ENCODE peak calls at places on chromosomes 4 and X, in seven cellular contexts. One of them, this sample, is unnamed.

GRCh38 chrX:50684871-50685270 is 129.1 kb downstream of the SHROOM4 start:
- DNase-seq in astrocyte: no peak
- DNase-seq in cardiac muscle cell: no peak
- DNase-seq in mesendoderm: no peak
- DNase-seq in RWPE1: no peak
- DNase-seq in GM23338: no peak
- DNase-seq in CD8-positive, alpha-beta T cell: no peak
- DNase-seq in this sample: no peak

GRCh38 chrX:155864655-155865054 is 16.5 kb upstream of the VAMP7 start:
- DNase-seq in astrocyte: no peak
- DNase-seq in cardiac muscle cell: no peak
- DNase-seq in mesendoderm: peak; percentile 37
- DNase-seq in RWPE1: peak; percentile 1
- DNase-seq in GM23338: peak; percentile 35
- DNase-seq in CD8-positive, alpha-beta T cell: no peak
- DNase-seq in this sample: no peak

GRCh38 chrX:20252392-20253231 is 14.1 kb downstream of the RPS6KA3 start:
- DNase-seq in astrocyte: peak; percentile 19
- DNase-seq in cardiac muscle cell: peak; percentile 37
- DNase-seq in mesendoderm: peak; percentile 71
- DNase-seq in RWPE1: no peak
- DNase-seq in GM23338: peak; percentile 66
- DNase-seq in CD8-positive, alpha-beta T cell: peak; percentile 66
- DNase-seq in this sample: no peak

GRCh38 chr4:891747-892146 is 40.4 kb downstream of the GAK start:
- DNase-seq in astrocyte: no peak
- DNase-seq in cardiac muscle cell: peak; percentile 10
- DNase-seq in mesendoderm: peak; percentile 54
- DNase-seq in RWPE1: no peak
- DNase-seq in GM23338: peak; percentile 75
- DNase-seq in CD8-positive, alpha-beta T cell: no peak
- DNase-seq in this sample: no peak

GRCh38 chr4:159240690-159241089 is 137.8 kb downstream of the RAPGEF2 start:
- DNase-seq in astrocyte: no peak
- DNase-seq in cardiac muscle cell: no peak
- DNase-seq in mesendoderm: no peak
- DNase-seq in RWPE1: no peak
- DNase-seq in GM23338: no peak
- DNase-seq in CD8-positive, alpha-beta T cell: no peak
- DNase-seq in this sample: no peak

GRCh38 chr4:140813804-140814203 is 57.6 kb upstream of the TBC1D9 start:
- DNase-seq in astrocyte: no peak
- DNase-seq in cardiac muscle cell: no peak
- DNase-seq in mesendoderm: no peak
- DNase-seq in RWPE1: no peak
- DNase-seq in GM23338: no peak
- DNase-seq in CD8-positive, alpha-beta T cell: no peak
- DNase-seq in this sample: no peak

GRCh38 chr4:153348006-153348405 is 3.5 kb downstream of the MND1 start:
- DNase-seq in astrocyte: peak; percentile 67
- DNase-seq in cardiac muscle cell: no peak
- DNase-seq in mesendoderm: peak; percentile 55
- DNase-seq in RWPE1: no peak
- DNase-seq in GM23338: no peak
- DNase-seq in CD8-positive, alpha-beta T cell: no peak
- DNase-seq in this sample: no peak

GRCh38 chrX:130539721-130540321 is 138.0 kb downstream of the RBMX2 start:
- DNase-seq in astrocyte: peak; percentile 4
- DNase-seq in cardiac muscle cell: peak; percentile 75
- DNase-seq in mesendoderm: peak; percentile 43
- DNase-seq in RWPE1: peak; percentile 20
- DNase-seq in GM23338: peak; percentile 65
- DNase-seq in CD8-positive, alpha-beta T cell: peak; percentile 20
- DNase-seq in this sample: no peak

GRCh38 chr4:147829401-147830101 is 97.7 kb downstream of the ARHGAP10 start:
- DNase-seq in astrocyte: no peak
- DNase-seq in cardiac muscle cell: peak; percentile 9
- DNase-seq in mesendoderm: no peak
- DNase-seq in RWPE1: peak; percentile 52
- DNase-seq in GM23338: no peak
- DNase-seq in CD8-positive, alpha-beta T cell: no peak
- DNase-seq in this sample: no peak

GRCh38 chrX:149470960-149471359 is 34.1 kb downstream of the IDS start:
- DNase-seq in astrocyte: no peak
- DNase-seq in cardiac muscle cell: peak; percentile 71
- DNase-seq in mesendoderm: peak; percentile 75
- DNase-seq in RWPE1: peak; percentile 58
- DNase-seq in GM23338: peak; percentile 69
- DNase-seq in CD8-positive, alpha-beta T cell: peak; percentile 48
- DNase-seq in this sample: no peak

GRCh38 chr4:18297684-18298083 is 276.1 kb upstream of the LCORL start:
- DNase-seq in astrocyte: no peak
- DNase-seq in cardiac muscle cell: no peak
- DNase-seq in mesendoderm: no peak
- DNase-seq in RWPE1: no peak
- DNase-seq in GM23338: no peak
- DNase-seq in CD8-positive, alpha-beta T cell: no peak
- DNase-seq in this sample: no peak

GRCh38 chr4:102705391-102705935 is 55.3 kb downstream of the MANBA start:
- DNase-seq in astrocyte: no peak
- DNase-seq in cardiac muscle cell: no peak
- DNase-seq in mesendoderm: peak; percentile 54
- DNase-seq in RWPE1: no peak
- DNase-seq in GM23338: peak; percentile 10
- DNase-seq in CD8-positive, alpha-beta T cell: no peak
- DNase-seq in this sample: no peak

GRCh38 chr4:8817813-8818062 is 53.9 kb downstream of the HMX1 start:
- DNase-seq in astrocyte: no peak
- DNase-seq in cardiac muscle cell: no peak
- DNase-seq in mesendoderm: no peak
- DNase-seq in RWPE1: no peak
- DNase-seq in GM23338: no peak
- DNase-seq in CD8-positive, alpha-beta T cell: no peak
- DNase-seq in this sample: no peak

GRCh38 chr4:76090241-76090691 is 15.8 kb downstream of the ART3 start:
- DNase-seq in astrocyte: peak; percentile 96
- DNase-seq in cardiac muscle cell: no peak
- DNase-seq in mesendoderm: peak; percentile 7
- DNase-seq in RWPE1: peak; percentile 75
- DNase-seq in GM23338: no peak
- DNase-seq in CD8-positive, alpha-beta T cell: no peak
- DNase-seq in this sample: peak; percentile 99

GRCh38 chrX:16208601-16209000 is 41.3 kb downstream of the MAGEB17 start:
- DNase-seq in astrocyte: no peak
- DNase-seq in cardiac muscle cell: no peak
- DNase-seq in mesendoderm: peak; percentile 80
- DNase-seq in RWPE1: no peak
- DNase-seq in GM23338: peak; percentile 4
- DNase-seq in CD8-positive, alpha-beta T cell: no peak
- DNase-seq in this sample: no peak

GRCh38 chr4:57154191-57154590 is 44.0 kb upstream of the IGFBP7 start:
- DNase-seq in astrocyte: peak; percentile 54
- DNase-seq in cardiac muscle cell: no peak
- DNase-seq in mesendoderm: peak; percentile 56
- DNase-seq in RWPE1: no peak
- DNase-seq in GM23338: no peak
- DNase-seq in CD8-positive, alpha-beta T cell: no peak
- DNase-seq in this sample: no peak

GRCh38 chrX:130224810-130225209 is 43.9 kb downstream of the ZNF280C start:
- DNase-seq in astrocyte: no peak
- DNase-seq in cardiac muscle cell: no peak
- DNase-seq in mesendoderm: no peak
- DNase-seq in RWPE1: no peak
- DNase-seq in GM23338: no peak
- DNase-seq in CD8-positive, alpha-beta T cell: no peak
- DNase-seq in this sample: peak; percentile 1

GRCh38 chrX:103889216-103889615 is 57.2 kb upstream of the RAB9B start:
- DNase-seq in astrocyte: peak; percentile 46
- DNase-seq in cardiac muscle cell: no peak
- DNase-seq in mesendoderm: no peak
- DNase-seq in RWPE1: peak; percentile 34
- DNase-seq in GM23338: no peak
- DNase-seq in CD8-positive, alpha-beta T cell: no peak
- DNase-seq in this sample: peak; percentile 2

GRCh38 chr4:186189656-186190055 is 1.7 kb upstream of the CYP4V2 start:
- DNase-seq in astrocyte: no peak
- DNase-seq in cardiac muscle cell: no peak
- DNase-seq in mesendoderm: no peak
- DNase-seq in RWPE1: no peak
- DNase-seq in GM23338: peak; percentile 2
- DNase-seq in CD8-positive, alpha-beta T cell: no peak
- DNase-seq in this sample: no peak

GRCh38 chrX:101291204-101291603 is at the start of gene TAF7L:
- DNase-seq in astrocyte: no peak
- DNase-seq in cardiac muscle cell: no peak
- DNase-seq in mesendoderm: no peak
- DNase-seq in RWPE1: no peak
- DNase-seq in GM23338: peak; percentile 33
- DNase-seq in CD8-positive, alpha-beta T cell: no peak
- DNase-seq in this sample: no peak

GRCh38 chrX:75547783-75548182 is 24.9 kb upstream of the ZDHHC15 start:
- DNase-seq in astrocyte: no peak
- DNase-seq in cardiac muscle cell: peak; percentile 18
- DNase-seq in mesendoderm: no peak
- DNase-seq in RWPE1: no peak
- DNase-seq in GM23338: no peak
- DNase-seq in CD8-positive, alpha-beta T cell: no peak
- DNase-seq in this sample: no peak

DNA sequence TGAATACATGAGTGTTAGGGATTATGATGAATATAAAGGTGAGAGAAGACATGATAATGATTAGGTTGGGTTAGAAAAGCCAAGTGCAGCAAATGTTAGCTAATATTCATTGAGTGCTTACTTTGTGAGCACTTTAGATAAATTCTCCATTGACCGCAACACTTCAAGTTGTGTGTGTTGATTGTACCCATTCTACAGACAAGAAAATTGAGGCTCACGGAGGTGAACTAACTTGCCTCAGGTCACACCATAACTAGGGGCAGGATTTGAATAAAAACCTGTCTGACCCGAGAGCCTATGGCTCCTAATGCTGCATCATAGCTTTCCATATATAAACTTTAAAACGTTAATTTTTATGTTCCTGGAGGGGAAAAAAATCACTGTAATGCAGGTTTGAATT is 15.2 kb upstream of the C4orf50 start:
- DNase-seq in astrocyte: no peak
- DNase-seq in cardiac muscle cell: no peak
- DNase-seq in mesendoderm: no peak
- DNase-seq in RWPE1: no peak
- DNase-seq in GM23338: no peak
- DNase-seq in CD8-positive, alpha-beta T cell: no peak
- DNase-seq in this sample: no peak
- H3K27ac ChIP-seq in astrocyte: no peak overlapping the region
- H3K27ac ChIP-seq in cardiac muscle cell: no peak overlapping the region
- H3K27ac ChIP-seq in mesendoderm: no peak overlapping the region
- H3K27ac ChIP-seq in RWPE1: no peak overlapping the region
- H3K27ac ChIP-seq in GM23338: no peak overlapping the region
- H3K27ac ChIP-seq in CD8-positive, alpha-beta T cell: no peak overlapping the region
- H3K27ac ChIP-seq in this sample: no peak overlapping the region

GRCh38 chrX:51893931-51894696 is 691 bp downstream of the MAGED1 start:
- DNase-seq in astrocyte: no peak
- DNase-seq in cardiac muscle cell: peak; percentile 42
- DNase-seq in mesendoderm: peak; percentile 62
- DNase-seq in RWPE1: peak; percentile 2
- DNase-seq in GM23338: peak; percentile 62
- DNase-seq in CD8-positive, alpha-beta T cell: no peak
- DNase-seq in this sample: no peak
- H3K27ac ChIP-seq in astrocyte: peak overlapping the region; percentile 88
- H3K27ac ChIP-seq in cardiac muscle cell: peak overlapping the region; percentile 88
- H3K27ac ChIP-seq in mesendoderm: peak overlapping the region; percentile 73
- H3K27ac ChIP-seq in RWPE1: peak overlapping the region; percentile 73
- H3K27ac ChIP-seq in GM23338: peak overlapping the region; percentile 59
- H3K27ac ChIP-seq in CD8-positive, alpha-beta T cell: peak overlapping the region; percentile 30
- H3K27ac ChIP-seq in this sample: no peak overlapping the region

GRCh38 chr4:41610474-41610873 is 72.5 kb downstream of the LIMCH1 start:
- DNase-seq in astrocyte: no peak
- DNase-seq in cardiac muscle cell: no peak
- DNase-seq in mesendoderm: no peak
- DNase-seq in RWPE1: no peak
- DNase-seq in GM23338: no peak
- DNase-seq in CD8-positive, alpha-beta T cell: no peak
- DNase-seq in this sample: no peak

GRCh38 chr4:41613362-41613761 is 75.4 kb downstream of the LIMCH1 start:
- DNase-seq in astrocyte: peak; percentile 8
- DNase-seq in cardiac muscle cell: no peak
- DNase-seq in mesendoderm: peak; percentile 55
- DNase-seq in RWPE1: no peak
- DNase-seq in GM23338: peak; percentile 60
- DNase-seq in CD8-positive, alpha-beta T cell: no peak
- DNase-seq in this sample: no peak

GRCh38 chr4:41609851-41610250 is 71.9 kb downstream of the LIMCH1 start:
- DNase-seq in astrocyte: no peak
- DNase-seq in cardiac muscle cell: no peak
- DNase-seq in mesendoderm: no peak
- DNase-seq in RWPE1: no peak
- DNase-seq in GM23338: no peak
- DNase-seq in CD8-positive, alpha-beta T cell: no peak
- DNase-seq in this sample: no peak

GRCh38 chr4:41611881-41612871 is 74.2 kb downstream of the LIMCH1 start:
- DNase-seq in astrocyte: peak; percentile 85
- DNase-seq in cardiac muscle cell: peak; percentile 63
- DNase-seq in mesendoderm: peak; percentile 69
- DNase-seq in RWPE1: peak; percentile 60
- DNase-seq in GM23338: peak; percentile 68
- DNase-seq in CD8-positive, alpha-beta T cell: no peak
- DNase-seq in this sample: peak; percentile 61

GRCh38 chr4:41611124-41611838 is 73.3 kb downstream of the LIMCH1 start:
- DNase-seq in astrocyte: no peak
- DNase-seq in cardiac muscle cell: no peak
- DNase-seq in mesendoderm: no peak
- DNase-seq in RWPE1: no peak
- DNase-seq in GM23338: no peak
- DNase-seq in CD8-positive, alpha-beta T cell: no peak
- DNase-seq in this sample: peak; percentile 14
- H3K27ac ChIP-seq in astrocyte: no peak overlapping the region
- H3K27ac ChIP-seq in cardiac muscle cell: no peak overlapping the region
- H3K27ac ChIP-seq in mesendoderm: no peak overlapping the region
- H3K27ac ChIP-seq in RWPE1: no peak overlapping the region
- H3K27ac ChIP-seq in GM23338: no peak overlapping the region
- H3K27ac ChIP-seq in CD8-positive, alpha-beta T cell: no peak overlapping the region
- H3K27ac ChIP-seq in this sample: peak overlapping the region; percentile 36

GRCh38 chrX:13180807-13181206 is 136.4 kb upstream of the FAM9C start:
- DNase-seq in astrocyte: peak; percentile 70
- DNase-seq in cardiac muscle cell: no peak
- DNase-seq in mesendoderm: no peak
- DNase-seq in RWPE1: peak; percentile 26
- DNase-seq in GM23338: no peak
- DNase-seq in CD8-positive, alpha-beta T cell: no peak
- DNase-seq in this sample: peak; percentile 48

GRCh38 chrX:13179100-13179499 is 134.7 kb upstream of the FAM9C start:
- DNase-seq in astrocyte: no peak
- DNase-seq in cardiac muscle cell: no peak
- DNase-seq in mesendoderm: no peak
- DNase-seq in RWPE1: peak; percentile 8
- DNase-seq in GM23338: no peak
- DNase-seq in CD8-positive, alpha-beta T cell: no peak
- DNase-seq in this sample: peak; percentile 22

DNA sequence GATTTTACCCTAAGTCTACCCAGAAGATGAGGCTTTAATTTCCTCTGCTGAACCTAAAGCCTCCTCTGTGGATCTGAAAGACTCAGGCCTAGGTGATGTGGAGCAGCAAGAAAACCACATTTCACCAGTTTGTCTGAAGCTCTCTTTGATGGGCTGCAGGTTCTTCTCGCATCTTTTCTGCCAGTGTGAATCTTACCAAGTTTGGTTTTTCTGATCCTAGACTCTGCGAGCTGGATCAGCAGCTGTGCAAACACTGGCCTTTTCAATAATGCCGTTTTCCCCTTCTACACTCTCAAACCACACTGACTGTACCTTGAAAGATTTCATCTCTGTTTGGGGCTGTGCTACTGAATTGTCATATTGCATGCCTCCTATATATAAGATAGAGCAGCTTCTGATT is 133.5 kb upstream of the FAM9C start:
- DNase-seq in astrocyte: no peak
- DNase-seq in cardiac muscle cell: no peak
- DNase-seq in mesendoderm: no peak
- DNase-seq in RWPE1: no peak
- DNase-seq in GM23338: no peak
- DNase-seq in CD8-positive, alpha-beta T cell: no peak
- DNase-seq in this sample: no peak
- H3K27ac ChIP-seq in astrocyte: no peak overlapping the region
- H3K27ac ChIP-seq in cardiac muscle cell: no peak overlapping the region
- H3K27ac ChIP-seq in mesendoderm: no peak overlapping the region
- H3K27ac ChIP-seq in RWPE1: no peak overlapping the region
- H3K27ac ChIP-seq in GM23338: no peak overlapping the region
- H3K27ac ChIP-seq in CD8-positive, alpha-beta T cell: no peak overlapping the region
- H3K27ac ChIP-seq in this sample: no peak overlapping the region

This sample was measured in epithelial cell of prostate.